ENCODE peak calls at places on chromosomes 16 and 17, in nine cellular contexts. One of them, this sample, is unnamed.
A peak's percentile ranks its signal among the peaks of the same experiment; 100 is the strongest.

GRCh38 chr16:62963846-62964245 is 927.6 kb upstream of the CDH8 start:
- DNase-seq in mammary epithelial cell: no peak
- DNase-seq in BE2C: no peak
- DNase-seq in HL-60: no peak
- DNase-seq in choroid plexus epithelial cell: no peak
- DNase-seq in foreskin fibroblast: no peak
- DNase-seq in lower leg skin: no peak
- DNase-seq in heart left ventricle: no peak
- DNase-seq in HFF-Myc: no peak
- DNase-seq in this sample: no peak

GRCh38 chr17:55632236-55632635 is 90.4 kb downstream of the TMEM100 start:
- DNase-seq in BE2C: no peak
- DNase-seq in foreskin fibroblast: no peak
- DNase-seq in heart left ventricle: no peak
- DNase-seq in HL-60: no peak
- DNase-seq in mammary epithelial cell: peak; percentile 9
- DNase-seq in lower leg skin: no peak
- DNase-seq in choroid plexus epithelial cell: no peak
- DNase-seq in HFF-Myc: no peak
- DNase-seq in this sample: no peak

GRCh38 chr16:53789159-53789558 is 85.2 kb downstream of the FTO start:
- DNase-seq in lower leg skin: no peak
- DNase-seq in choroid plexus epithelial cell: peak; percentile 91
- DNase-seq in foreskin fibroblast: peak; percentile 77
- DNase-seq in heart left ventricle: no peak
- DNase-seq in HFF-Myc: no peak
- DNase-seq in mammary epithelial cell: peak; percentile 59
- DNase-seq in BE2C: no peak
- DNase-seq in HL-60: no peak
- DNase-seq in this sample: no peak

GRCh38 chr17:74943808-74944522 is 8.3 kb downstream of the OTOP3 start:
- DNase-seq in BE2C: no peak
- DNase-seq in foreskin fibroblast: no peak
- DNase-seq in heart left ventricle: no peak
- DNase-seq in mammary epithelial cell: peak; percentile 94
- DNase-seq in lower leg skin: peak; percentile 37
- DNase-seq in HFF-Myc: no peak
- DNase-seq in choroid plexus epithelial cell: peak; percentile 7
- DNase-seq in HL-60: no peak
- DNase-seq in this sample: no peak

GRCh38 chr17:30352247-30352814 is 18.5 kb upstream of the TMIGD1 start:
- DNase-seq in lower leg skin: no peak
- DNase-seq in HL-60: peak; percentile 32
- DNase-seq in HFF-Myc: no peak
- DNase-seq in BE2C: no peak
- DNase-seq in foreskin fibroblast: no peak
- DNase-seq in mammary epithelial cell: no peak
- DNase-seq in choroid plexus epithelial cell: no peak
- DNase-seq in heart left ventricle: no peak
- DNase-seq in this sample: no peak

GRCh38 chr17:37844158-37844976 is 79.8 kb upstream of the TBC1D3K start:
- DNase-seq in foreskin fibroblast: peak; percentile 69
- DNase-seq in mammary epithelial cell: peak; percentile 19
- DNase-seq in heart left ventricle: peak; percentile 47
- DNase-seq in BE2C: peak; percentile 57
- DNase-seq in HL-60: peak; percentile 85
- DNase-seq in lower leg skin: peak; percentile 28
- DNase-seq in choroid plexus epithelial cell: peak; percentile 70
- DNase-seq in HFF-Myc: no peak
- DNase-seq in this sample: no peak

GRCh38 chr16:69413045-69413664 is 11.3 kb upstream of the CYB5B start:
- DNase-seq in foreskin fibroblast: no peak
- DNase-seq in lower leg skin: no peak
- DNase-seq in BE2C: no peak
- DNase-seq in HL-60: no peak
- DNase-seq in mammary epithelial cell: no peak
- DNase-seq in choroid plexus epithelial cell: no peak
- DNase-seq in heart left ventricle: no peak
- DNase-seq in HFF-Myc: no peak
- DNase-seq in this sample: no peak

GRCh38 chr17:75849724-75850123 is 5.4 kb downstream of the WBP2 start:
- DNase-seq in heart left ventricle: no peak
- DNase-seq in lower leg skin: no peak
- DNase-seq in choroid plexus epithelial cell: no peak
- DNase-seq in foreskin fibroblast: no peak
- DNase-seq in HFF-Myc: no peak
- DNase-seq in mammary epithelial cell: no peak
- DNase-seq in HL-60: no peak
- DNase-seq in BE2C: no peak
- DNase-seq in this sample: no peak

GRCh38 chr17:82094931-82095776 is 2.9 kb downstream of the FASN start:
- DNase-seq in lower leg skin: no peak
- DNase-seq in choroid plexus epithelial cell: no peak
- DNase-seq in HFF-Myc: no peak
- DNase-seq in BE2C: peak; percentile 13
- DNase-seq in foreskin fibroblast: no peak
- DNase-seq in HL-60: no peak
- DNase-seq in mammary epithelial cell: no peak
- DNase-seq in heart left ventricle: no peak
- DNase-seq in this sample: no peak

GRCh38 chr17:50507871-50508572 is at the start of gene MYCBPAP:
- DNase-seq in HFF-Myc: no peak
- DNase-seq in foreskin fibroblast: peak; percentile 94
- DNase-seq in BE2C: peak; percentile 64
- DNase-seq in mammary epithelial cell: no peak
- DNase-seq in heart left ventricle: peak; percentile 88
- DNase-seq in HL-60: peak; percentile 56
- DNase-seq in lower leg skin: peak; percentile 61
- DNase-seq in choroid plexus epithelial cell: peak; percentile 81
- DNase-seq in this sample: no peak

GRCh38 chr17:83191388-83192160 is 112.2 kb downstream of the METRNL start:
- DNase-seq in HFF-Myc: no peak
- DNase-seq in HL-60: no peak
- DNase-seq in mammary epithelial cell: no peak
- DNase-seq in choroid plexus epithelial cell: no peak
- DNase-seq in BE2C: no peak
- DNase-seq in heart left ventricle: peak; percentile 8
- DNase-seq in foreskin fibroblast: no peak
- DNase-seq in lower leg skin: peak; percentile 13
- DNase-seq in this sample: no peak

GRCh38 chr17:82605939-82606600 is 42.2 kb downstream of the WDR45B start:
- DNase-seq in lower leg skin: no peak
- DNase-seq in mammary epithelial cell: peak; percentile 61
- DNase-seq in BE2C: no peak
- DNase-seq in HL-60: no peak
- DNase-seq in HFF-Myc: no peak
- DNase-seq in heart left ventricle: no peak
- DNase-seq in choroid plexus epithelial cell: no peak
- DNase-seq in foreskin fibroblast: no peak
- DNase-seq in this sample: no peak

GRCh38 chr17:4748687-4749086 is 9.0 kb upstream of the CXCL16 start:
- DNase-seq in HL-60: no peak
- DNase-seq in lower leg skin: no peak
- DNase-seq in mammary epithelial cell: no peak
- DNase-seq in HFF-Myc: no peak
- DNase-seq in foreskin fibroblast: no peak
- DNase-seq in BE2C: no peak
- DNase-seq in choroid plexus epithelial cell: no peak
- DNase-seq in heart left ventricle: no peak
- DNase-seq in this sample: no peak

GRCh38 chr17:38330941-38331411 is 12.8 kb downstream of the GPR179 start:
- DNase-seq in HFF-Myc: no peak
- DNase-seq in BE2C: no peak
- DNase-seq in foreskin fibroblast: no peak
- DNase-seq in mammary epithelial cell: no peak
- DNase-seq in lower leg skin: no peak
- DNase-seq in heart left ventricle: no peak
- DNase-seq in HL-60: no peak
- DNase-seq in choroid plexus epithelial cell: no peak
- DNase-seq in this sample: no peak

GRCh38 chr16:53754938-53755910 is 51.3 kb downstream of the FTO start:
- DNase-seq in HL-60: no peak
- DNase-seq in choroid plexus epithelial cell: peak; percentile 71
- DNase-seq in HFF-Myc: no peak
- DNase-seq in heart left ventricle: no peak
- DNase-seq in foreskin fibroblast: peak; percentile 18
- DNase-seq in BE2C: no peak
- DNase-seq in lower leg skin: peak; percentile 53
- DNase-seq in mammary epithelial cell: peak; percentile 92
- DNase-seq in this sample: no peak

GRCh38 chr17:6555331-6556120 is 829 bp downstream of the PITPNM3 start:
- DNase-seq in lower leg skin: no peak
- DNase-seq in foreskin fibroblast: peak; percentile 61
- DNase-seq in HFF-Myc: no peak
- DNase-seq in mammary epithelial cell: peak; percentile 76
- DNase-seq in choroid plexus epithelial cell: peak; percentile 37
- DNase-seq in heart left ventricle: no peak
- DNase-seq in HL-60: no peak
- DNase-seq in BE2C: no peak
- DNase-seq in this sample: no peak

DNA sequence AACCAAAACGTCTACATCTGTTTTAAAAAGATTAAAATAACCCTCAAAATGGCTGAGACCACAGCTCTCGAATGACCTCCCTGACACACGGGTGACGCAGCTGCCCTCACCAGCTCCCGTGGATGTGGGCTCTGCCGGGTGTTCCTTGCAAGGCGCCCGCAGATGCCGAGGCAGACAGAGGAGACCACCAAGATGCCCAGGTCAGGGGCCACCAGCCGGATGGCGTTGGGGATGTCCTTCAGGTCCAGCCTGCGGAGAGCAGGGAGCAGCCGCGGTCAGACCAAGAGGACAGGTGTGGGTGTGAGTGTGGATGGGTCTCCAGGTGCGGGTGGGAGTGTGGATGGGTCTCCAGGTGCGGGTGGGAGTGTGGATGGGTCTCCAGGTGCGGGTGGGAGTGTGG is 35.1 kb downstream of the CTU2 start:
- DNase-seq in foreskin fibroblast: no peak
- DNase-seq in mammary epithelial cell: no peak
- DNase-seq in HFF-Myc: no peak
- DNase-seq in choroid plexus epithelial cell: no peak
- DNase-seq in BE2C: no peak
- DNase-seq in lower leg skin: no peak
- DNase-seq in heart left ventricle: no peak
- DNase-seq in HL-60: no peak
- DNase-seq in this sample: no peak
- TF ChIP-seq CTCF in foreskin fibroblast: no peak
- TF ChIP-seq CTCF in mammary epithelial cell: no peak
- TF ChIP-seq CTCF in HFF-Myc: no peak
- TF ChIP-seq CTCF in choroid plexus epithelial cell: no peak
- TF ChIP-seq CTCF in BE2C: no peak
- TF ChIP-seq CTCF in lower leg skin: no peak
- TF ChIP-seq CTCF in heart left ventricle: no peak
- TF ChIP-seq CTCF in HL-60: no peak
- TF ChIP-seq CTCF in this sample: peak; percentile 1

GRCh38 chr17:77894126-77894956 is 64.2 kb upstream of the TNRC6C start:
- DNase-seq in HL-60: no peak
- DNase-seq in heart left ventricle: no peak
- DNase-seq in lower leg skin: no peak
- DNase-seq in choroid plexus epithelial cell: no peak
- DNase-seq in mammary epithelial cell: no peak
- DNase-seq in foreskin fibroblast: no peak
- DNase-seq in BE2C: no peak
- DNase-seq in HFF-Myc: no peak
- DNase-seq in this sample: no peak
- H3K4me3 ChIP-seq in HL-60: no peak overlapping the region
- H3K4me3 ChIP-seq in heart left ventricle: no peak overlapping the region
- H3K4me3 ChIP-seq in lower leg skin: no peak overlapping the region
- H3K4me3 ChIP-seq in choroid plexus epithelial cell: no peak overlapping the region
- H3K4me3 ChIP-seq in mammary epithelial cell: no peak overlapping the region
- H3K4me3 ChIP-seq in foreskin fibroblast: no peak overlapping the region
- H3K4me3 ChIP-seq in BE2C: no peak overlapping the region
- H3K4me3 ChIP-seq in HFF-Myc: no peak overlapping the region
- H3K4me3 ChIP-seq in this sample: no peak overlapping the region

DNA sequence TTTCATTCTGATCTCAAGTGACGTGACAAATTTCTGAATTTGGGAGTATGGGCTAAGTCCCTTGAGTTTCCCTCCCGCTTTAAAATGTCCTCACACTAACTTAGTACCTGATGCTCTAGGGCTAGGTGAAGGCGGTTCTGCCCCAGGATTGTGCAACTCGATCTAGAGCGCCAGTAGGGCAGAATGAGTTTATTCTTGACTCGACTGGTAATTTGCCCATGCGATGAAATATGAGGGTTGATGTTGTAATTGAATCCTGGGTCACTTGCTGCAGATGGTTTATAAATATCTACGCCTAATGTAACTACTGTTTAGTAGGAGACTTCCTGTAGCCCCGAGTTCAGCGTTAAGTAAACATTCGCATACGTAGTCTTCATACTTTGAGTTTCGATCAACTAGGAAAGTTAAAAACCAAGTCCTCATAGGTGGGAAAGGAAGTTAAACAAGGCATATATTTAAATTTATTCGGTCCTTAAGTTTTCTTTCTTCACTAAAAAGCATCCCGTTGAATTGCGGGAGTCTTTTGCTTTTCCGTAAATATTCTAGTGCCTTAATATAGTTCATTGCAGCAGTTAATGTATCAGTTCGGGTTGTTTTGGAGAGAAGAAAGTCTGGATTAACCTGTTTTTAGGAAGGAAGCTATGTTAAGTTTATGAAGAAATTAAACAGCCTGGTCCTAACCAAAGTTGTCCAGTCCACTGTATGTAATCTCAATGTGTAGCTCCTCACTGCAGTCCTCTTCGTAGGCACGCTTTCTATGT is 1.6 kb downstream of the CTCF start:
- DNase-seq in HL-60: peak; percentile 75
- DNase-seq in foreskin fibroblast: peak; percentile 86
- DNase-seq in choroid plexus epithelial cell: peak; percentile 87
- DNase-seq in BE2C: no peak
- DNase-seq in HFF-Myc: peak; percentile 33
- DNase-seq in mammary epithelial cell: peak; percentile 78
- DNase-seq in heart left ventricle: no peak
- DNase-seq in lower leg skin: peak; percentile 76
- DNase-seq in this sample: peak; percentile 26
- TF ChIP-seq CTCF in HL-60: no peak
- TF ChIP-seq CTCF in foreskin fibroblast: no peak
- TF ChIP-seq CTCF in choroid plexus epithelial cell: no peak
- TF ChIP-seq CTCF in BE2C: no peak
- TF ChIP-seq CTCF in HFF-Myc: no peak
- TF ChIP-seq CTCF in mammary epithelial cell: no peak
- TF ChIP-seq CTCF in heart left ventricle: no peak
- TF ChIP-seq CTCF in lower leg skin: no peak
- TF ChIP-seq CTCF in this sample: no peak

DNA sequence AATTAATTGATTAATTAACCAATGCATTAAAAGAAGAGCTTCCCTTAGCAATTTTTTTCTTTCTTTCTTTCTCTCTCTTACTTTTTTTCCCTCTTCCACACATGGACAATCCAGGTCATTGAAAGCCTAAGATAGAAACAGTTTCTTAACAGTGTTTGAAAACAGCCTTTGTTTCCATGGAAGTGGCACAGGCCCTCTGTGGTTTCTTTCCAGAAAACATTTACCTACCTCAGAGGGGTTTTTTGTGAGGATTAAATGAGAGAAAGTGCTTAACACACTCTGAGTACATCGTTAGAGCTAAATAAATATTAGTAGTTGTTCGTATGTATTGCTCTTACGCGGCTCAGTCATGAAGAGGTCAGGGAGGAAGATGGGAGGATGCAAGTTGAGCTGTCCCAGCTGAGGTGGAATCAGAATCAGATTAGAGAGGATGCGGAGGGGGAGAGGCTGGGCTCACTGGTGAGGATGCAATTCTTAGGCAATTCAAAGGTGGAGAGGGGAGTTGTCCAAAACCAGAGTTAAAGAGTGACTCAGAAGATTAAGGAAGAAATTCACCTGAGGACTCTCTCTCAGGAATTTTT is 345.5 kb downstream of the PMP22 start:
- DNase-seq in foreskin fibroblast: no peak
- DNase-seq in BE2C: no peak
- DNase-seq in choroid plexus epithelial cell: peak; percentile 48
- DNase-seq in heart left ventricle: no peak
- DNase-seq in HFF-Myc: no peak
- DNase-seq in HL-60: no peak
- DNase-seq in mammary epithelial cell: peak; percentile 15
- DNase-seq in lower leg skin: no peak
- DNase-seq in this sample: no peak
- H3K4me3 ChIP-seq in foreskin fibroblast: no peak overlapping the region
- H3K4me3 ChIP-seq in BE2C: no peak overlapping the region
- H3K4me3 ChIP-seq in choroid plexus epithelial cell: no peak overlapping the region
- H3K4me3 ChIP-seq in heart left ventricle: no peak overlapping the region
- H3K4me3 ChIP-seq in HFF-Myc: no peak overlapping the region
- H3K4me3 ChIP-seq in HL-60: no peak overlapping the region
- H3K4me3 ChIP-seq in mammary epithelial cell: no peak overlapping the region
- H3K4me3 ChIP-seq in lower leg skin: no peak overlapping the region
- H3K4me3 ChIP-seq in this sample: no peak overlapping the region